ENCODE peak calls at places on chromosomes 4 and X, in eight cellular contexts. One of them, this sample, is unnamed.

GRCh38 chr4:185587065-185587443 is 51.7 kb upstream of the PDLIM3 start:
- DNase-seq in COR-L47: no peak
- DNase-seq in Ammon's horn: no peak
- DNase-seq in mesenchymal stem cell: no peak
- DNase-seq in naive thymus-derived CD8-positive, alpha-beta T cell: no peak
- DNase-seq in suprapubic skin: no peak
- DNase-seq in NCI-H774: no peak
- DNase-seq in T-cell: no peak
- DNase-seq in this sample: no peak

GRCh38 chr4:100340534-100341364 is 150.5 kb upstream of the DDIT4L start:
- DNase-seq in COR-L47: no peak
- DNase-seq in Ammon's horn: peak
- DNase-seq in mesenchymal stem cell: peak
- DNase-seq in naive thymus-derived CD8-positive, alpha-beta T cell: no peak
- DNase-seq in suprapubic skin: no peak
- DNase-seq in NCI-H774: no peak
- DNase-seq in T-cell: no peak
- DNase-seq in this sample: no peak

GRCh38 chr4:90318208-90318607 is 191.0 kb downstream of the CCSER1 start:
- DNase-seq in COR-L47: no peak
- DNase-seq in Ammon's horn: peak
- DNase-seq in mesenchymal stem cell: peak
- DNase-seq in naive thymus-derived CD8-positive, alpha-beta T cell: no peak
- DNase-seq in suprapubic skin: no peak
- DNase-seq in NCI-H774: no peak
- DNase-seq in T-cell: no peak
- DNase-seq in this sample: no peak

GRCh38 chrX:63350551-63350950 is 581 bp downstream of the SPIN4 start:
- DNase-seq in COR-L47: no peak
- DNase-seq in Ammon's horn: peak
- DNase-seq in mesenchymal stem cell: peak
- DNase-seq in naive thymus-derived CD8-positive, alpha-beta T cell: no peak
- DNase-seq in suprapubic skin: no peak
- DNase-seq in NCI-H774: peak
- DNase-seq in T-cell: no peak
- DNase-seq in this sample: peak

GRCh38 chr4:63717384-63717783 is 691.9 kb downstream of the TECRL start:
- DNase-seq in COR-L47: peak
- DNase-seq in Ammon's horn: peak
- DNase-seq in mesenchymal stem cell: peak
- DNase-seq in naive thymus-derived CD8-positive, alpha-beta T cell: no peak
- DNase-seq in suprapubic skin: no peak
- DNase-seq in NCI-H774: no peak
- DNase-seq in T-cell: no peak
- DNase-seq in this sample: no peak

GRCh38 chr4:3199661-3200422 is 49.1 kb upstream of the MSANTD1 start:
- DNase-seq in COR-L47: no peak
- DNase-seq in Ammon's horn: no peak
- DNase-seq in mesenchymal stem cell: no peak
- DNase-seq in naive thymus-derived CD8-positive, alpha-beta T cell: no peak
- DNase-seq in suprapubic skin: peak
- DNase-seq in NCI-H774: no peak
- DNase-seq in T-cell: no peak
- DNase-seq in this sample: no peak

GRCh38 chrX:71996826-71997225 is 86.2 kb downstream of the NHSL2 start:
- DNase-seq in COR-L47: no peak
- DNase-seq in Ammon's horn: no peak
- DNase-seq in mesenchymal stem cell: no peak
- DNase-seq in naive thymus-derived CD8-positive, alpha-beta T cell: no peak
- DNase-seq in suprapubic skin: no peak
- DNase-seq in NCI-H774: no peak
- DNase-seq in T-cell: no peak
- DNase-seq in this sample: no peak

GRCh38 chr4:6772223-6772928 is 10.2 kb upstream of the KIAA0232 start:
- DNase-seq in COR-L47: no peak
- DNase-seq in Ammon's horn: no peak
- DNase-seq in mesenchymal stem cell: peak
- DNase-seq in naive thymus-derived CD8-positive, alpha-beta T cell: no peak
- DNase-seq in suprapubic skin: peak
- DNase-seq in NCI-H774: no peak
- DNase-seq in T-cell: no peak
- DNase-seq in this sample: no peak

GRCh38 chrX:114038358-114038757 is 545.5 kb upstream of the HTR2C start:
- DNase-seq in COR-L47: no peak
- DNase-seq in Ammon's horn: no peak
- DNase-seq in mesenchymal stem cell: no peak
- DNase-seq in naive thymus-derived CD8-positive, alpha-beta T cell: no peak
- DNase-seq in suprapubic skin: no peak
- DNase-seq in NCI-H774: no peak
- DNase-seq in T-cell: no peak
- DNase-seq in this sample: no peak

GRCh38 chr4:57065730-57066482 is 44.3 kb downstream of the IGFBP7 start:
- DNase-seq in COR-L47: no peak
- DNase-seq in Ammon's horn: no peak
- DNase-seq in mesenchymal stem cell: peak
- DNase-seq in naive thymus-derived CD8-positive, alpha-beta T cell: no peak
- DNase-seq in suprapubic skin: no peak
- DNase-seq in NCI-H774: no peak
- DNase-seq in T-cell: no peak
- DNase-seq in this sample: no peak

GRCh38 chrX:107565005-107565404 is 63.3 kb upstream of the PRPS1 start:
- DNase-seq in COR-L47: no peak
- DNase-seq in Ammon's horn: no peak
- DNase-seq in mesenchymal stem cell: no peak
- DNase-seq in naive thymus-derived CD8-positive, alpha-beta T cell: no peak
- DNase-seq in suprapubic skin: no peak
- DNase-seq in NCI-H774: no peak
- DNase-seq in T-cell: no peak
- DNase-seq in this sample: no peak

GRCh38 chr4:165813606-165814005 is 59.4 kb upstream of the TLL1 start:
- DNase-seq in COR-L47: no peak
- DNase-seq in Ammon's horn: no peak
- DNase-seq in mesenchymal stem cell: no peak
- DNase-seq in naive thymus-derived CD8-positive, alpha-beta T cell: no peak
- DNase-seq in suprapubic skin: no peak
- DNase-seq in NCI-H774: no peak
- DNase-seq in T-cell: no peak
- DNase-seq in this sample: no peak

GRCh38 chrX:144333429-144333828 is 449.6 kb downstream of the UBE2NL start:
- DNase-seq in COR-L47: no peak
- DNase-seq in Ammon's horn: no peak
- DNase-seq in mesenchymal stem cell: no peak
- DNase-seq in naive thymus-derived CD8-positive, alpha-beta T cell: no peak
- DNase-seq in suprapubic skin: no peak
- DNase-seq in NCI-H774: no peak
- DNase-seq in T-cell: no peak
- DNase-seq in this sample: no peak

GRCh38 chr4:77358315-77358928 is 201.4 kb downstream of the CCNG2 start:
- DNase-seq in COR-L47: peak
- DNase-seq in Ammon's horn: peak
- DNase-seq in mesenchymal stem cell: peak
- DNase-seq in naive thymus-derived CD8-positive, alpha-beta T cell: no peak
- DNase-seq in suprapubic skin: no peak
- DNase-seq in NCI-H774: no peak
- DNase-seq in T-cell: no peak
- DNase-seq in this sample: no peak

GRCh38 chr4:84985952-84986351 is 19.5 kb upstream of the WDFY3 start:
- DNase-seq in COR-L47: no peak
- DNase-seq in Ammon's horn: no peak
- DNase-seq in mesenchymal stem cell: peak
- DNase-seq in naive thymus-derived CD8-positive, alpha-beta T cell: no peak
- DNase-seq in suprapubic skin: no peak
- DNase-seq in NCI-H774: no peak
- DNase-seq in T-cell: no peak
- DNase-seq in this sample: no peak

GRCh38 chrX:153803211-153804099 is 9.0 kb downstream of the SSR4 start:
- DNase-seq in COR-L47: no peak
- DNase-seq in Ammon's horn: no peak
- DNase-seq in mesenchymal stem cell: no peak
- DNase-seq in naive thymus-derived CD8-positive, alpha-beta T cell: no peak
- DNase-seq in suprapubic skin: no peak
- DNase-seq in NCI-H774: no peak
- DNase-seq in T-cell: no peak
- DNase-seq in this sample: no peak

GRCh38 chr4:147727476-147728028 is 4.3 kb upstream of the ARHGAP10 start:
- DNase-seq in COR-L47: no peak
- DNase-seq in Ammon's horn: no peak
- DNase-seq in mesenchymal stem cell: no peak
- DNase-seq in naive thymus-derived CD8-positive, alpha-beta T cell: no peak
- DNase-seq in suprapubic skin: no peak
- DNase-seq in NCI-H774: no peak
- DNase-seq in T-cell: no peak
- DNase-seq in this sample: no peak

GRCh38 chr4:26076896-26077295 is 162.9 kb downstream of the SMIM20 start:
- DNase-seq in COR-L47: no peak
- DNase-seq in Ammon's horn: no peak
- DNase-seq in mesenchymal stem cell: no peak
- DNase-seq in naive thymus-derived CD8-positive, alpha-beta T cell: no peak
- DNase-seq in suprapubic skin: no peak
- DNase-seq in NCI-H774: no peak
- DNase-seq in T-cell: no peak
- DNase-seq in this sample: no peak

GRCh38 chr4:38967260-38968095 is 64.7 kb downstream of the TMEM156 start:
- DNase-seq in COR-L47: no peak
- DNase-seq in Ammon's horn: peak
- DNase-seq in mesenchymal stem cell: peak
- DNase-seq in naive thymus-derived CD8-positive, alpha-beta T cell: no peak
- DNase-seq in suprapubic skin: no peak
- DNase-seq in NCI-H774: no peak
- DNase-seq in T-cell: no peak
- DNase-seq in this sample: no peak

GRCh38 chr4:105594094-105595010 is 41.9 kb downstream of the ARHGEF38 start:
- DNase-seq in COR-L47: no peak
- DNase-seq in Ammon's horn: no peak
- DNase-seq in mesenchymal stem cell: no peak
- DNase-seq in naive thymus-derived CD8-positive, alpha-beta T cell: no peak
- DNase-seq in suprapubic skin: no peak
- DNase-seq in NCI-H774: no peak
- DNase-seq in T-cell: no peak
- DNase-seq in this sample: no peak

GRCh38 chr4:88697113-88697512 is 516 bp downstream of the NAP1L5 start:
- DNase-seq in COR-L47: no peak
- DNase-seq in Ammon's horn: peak
- DNase-seq in mesenchymal stem cell: peak
- DNase-seq in naive thymus-derived CD8-positive, alpha-beta T cell: peak
- DNase-seq in suprapubic skin: no peak
- DNase-seq in NCI-H774: no peak
- DNase-seq in T-cell: peak
- DNase-seq in this sample: no peak

GRCh38 chr4:83115000-83115399 is 471 bp upstream of the PLAC8 start:
- DNase-seq in COR-L47: no peak
- DNase-seq in Ammon's horn: no peak
- DNase-seq in mesenchymal stem cell: peak
- DNase-seq in naive thymus-derived CD8-positive, alpha-beta T cell: no peak
- DNase-seq in suprapubic skin: no peak
- DNase-seq in NCI-H774: no peak
- DNase-seq in T-cell: no peak
- DNase-seq in this sample: no peak

GRCh38 chr4:171538601-171539100 is 274.6 kb upstream of the GALNTL6 start:
- DNase-seq in COR-L47: no peak
- DNase-seq in Ammon's horn: no peak
- DNase-seq in mesenchymal stem cell: no peak
- DNase-seq in naive thymus-derived CD8-positive, alpha-beta T cell: no peak
- DNase-seq in suprapubic skin: no peak
- DNase-seq in NCI-H774: no peak
- DNase-seq in T-cell: no peak
- DNase-seq in this sample: no peak

GRCh38 chr4:138727704-138728103 is 287.9 kb upstream of the NOCT start:
- DNase-seq in COR-L47: no peak
- DNase-seq in Ammon's horn: no peak
- DNase-seq in mesenchymal stem cell: no peak
- DNase-seq in naive thymus-derived CD8-positive, alpha-beta T cell: no peak
- DNase-seq in suprapubic skin: no peak
- DNase-seq in NCI-H774: no peak
- DNase-seq in T-cell: no peak
- DNase-seq in this sample: no peak

GRCh38 chr4:101345596-101346311 is 1.6 kb downstream of the PPP3CA start:
- DNase-seq in COR-L47: peak
- DNase-seq in Ammon's horn: peak
- DNase-seq in mesenchymal stem cell: peak
- DNase-seq in naive thymus-derived CD8-positive, alpha-beta T cell: peak
- DNase-seq in suprapubic skin: peak
- DNase-seq in NCI-H774: no peak
- DNase-seq in T-cell: peak
- DNase-seq in this sample: peak

GRCh38 chrX:110847334-110847733 is 51.7 kb upstream of the CHRDL1 start:
- DNase-seq in COR-L47: peak
- DNase-seq in Ammon's horn: peak
- DNase-seq in mesenchymal stem cell: peak
- DNase-seq in naive thymus-derived CD8-positive, alpha-beta T cell: no peak
- DNase-seq in suprapubic skin: no peak
- DNase-seq in NCI-H774: peak
- DNase-seq in T-cell: no peak
- DNase-seq in this sample: no peak

GRCh38 chr4:119026662-119027444 is 108.8 kb upstream of the MYOZ2 start:
- DNase-seq in COR-L47: no peak
- DNase-seq in Ammon's horn: no peak
- DNase-seq in mesenchymal stem cell: no peak
- DNase-seq in naive thymus-derived CD8-positive, alpha-beta T cell: no peak
- DNase-seq in suprapubic skin: no peak
- DNase-seq in NCI-H774: no peak
- DNase-seq in T-cell: no peak
- DNase-seq in this sample: no peak